ENCODE peak calls at places on chromosome 12, in five cellular contexts. I is HEK293T, C is uterus, M is esophagus squamous epithelium, O is kidney. H is an unnamed sample.

GRCh38 chr12:52230364-52231281 is 2.4 kb upstream of the KRT7 start:
- DNase-seq in O (peak), I (no peak), M (no peak), C (no peak), H (no peak)

GRCh38 chr12:5515458-5515857 is 83.5 kb downstream of the NTF3 start:
- DNase-seq in M (no peak), C (no peak), I (no peak), O (no peak), H (no peak)

GRCh38 chr12:64675795-64676194 is 65.5 kb downstream of the RASSF3 start:
- DNase-seq in C (no peak), O (no peak), I (no peak), M (no peak), H (no peak)

GRCh38 chr12:65845751-65846537 is 21.7 kb downstream of the HMGA2 start:
- DNase-seq in C (no peak), O (no peak), I (no peak), M (no peak), H (no peak)

GRCh38 chr12:55931780-55932545 is 1.0 kb downstream of the DGKA start:
- DNase-seq in M (no peak), I (peak), O (peak), C (peak), H (no peak)

GRCh38 chr12:44000309-44000952 is 164.6 kb downstream of the TMEM117 start:
- DNase-seq in O (no peak), C (no peak), M (no peak), I (peak), H (no peak)

GRCh38 chr12:73656375-73656774 is 881.3 kb upstream of the ATXN7L3B start:
- DNase-seq in O (no peak), M (no peak), I (no peak), C (no peak), H (no peak)

GRCh38 chr12:16291032-16291431 is 13.5 kb upstream of the SLC15A5 start:
- DNase-seq in I (no peak), C (no peak), O (no peak), M (no peak), H (no peak)

GRCh38 chr12:41254546-41254945 is 66.4 kb downstream of the PDZRN4 start:
- DNase-seq in C (no peak), O (no peak), I (no peak), M (no peak), H (no peak)

GRCh38 chr12:67794151-67794550 is 145.6 kb downstream of the DYRK2 start:
- DNase-seq in M (no peak), C (no peak), O (no peak), I (no peak), H (no peak)

GRCh38 chr12:102059343-102059742 is 2.4 kb downstream of the WASHC3 start:
- DNase-seq in M (no peak), C (no peak), O (no peak), I (no peak), H (no peak)

GRCh38 chr12:80567391-80567790 is 123.4 kb downstream of the PTPRQ start:
- DNase-seq in I (no peak), O (no peak), C (no peak), M (no peak), H (no peak)

GRCh38 chr12:70756791-70757190 is 119.6 kb upstream of the PTPRB start:
- DNase-seq in I (no peak), O (no peak), M (no peak), C (no peak), H (no peak)

GRCh38 chr12:52598966-52599365 is 2.3 kb downstream of the KRT72 start:
- DNase-seq in I (no peak), C (no peak), O (no peak), M (no peak), H (no peak)

GRCh38 chr12:40752011-40752410 is 59.8 kb downstream of the CNTN1 start:
- DNase-seq in O (no peak), M (no peak), C (no peak), I (no peak), H (no peak)

GRCh38 chr12:62866451-62867082 is 68.4 kb downstream of the PPM1H start:
- DNase-seq in C (no peak), O (no peak), M (no peak), I (no peak), H (no peak)

GRCh38 chr12:3980504-3981272 is 107.5 kb upstream of the PARP11 start:
- DNase-seq in O (no peak), I (no peak), C (no peak), M (no peak), H (no peak)

GRCh38 chr12:72434989-72435388 is 162.8 kb downstream of the TRHDE start:
- DNase-seq in C (no peak), I (no peak), O (no peak), M (no peak), H (no peak)

GRCh38 chr12:70246580-70246979 is 3.3 kb downstream of the CNOT2 start:
- DNase-seq in I (no peak), O (no peak), C (no peak), M (no peak), H (no peak)

GRCh38 chr12:3534511-3534910 is 43.5 kb downstream of the PRMT8 start:
- DNase-seq in C (no peak), I (no peak), M (no peak), O (no peak), H (no peak)

GRCh38 chr12:94089891-94090290 is 58.5 kb upstream of the PLXNC1 start:
- DNase-seq in I (no peak), M (no peak), O (no peak), C (no peak), H (no peak)

GRCh38 chr12:49296034-49296835 is 1.3 kb downstream of the PRPH start:
- DNase-seq in O (peak), C (no peak), I (peak), M (no peak), H (peak)

GRCh38 chr12:130685250-130685649 is 30.8 kb downstream of the RIMBP2 start:
- DNase-seq in I (no peak), M (no peak), O (no peak), C (no peak), H (no peak)

GRCh38 chr12:58313091-58313855 is 371.9 kb downstream of the ATP23 start:
- DNase-seq in O (no peak), M (no peak), C (no peak), I (no peak), H (no peak)

GRCh38 chr12:42483534-42483857 is 106.0 kb downstream of the PRICKLE1 start:
- DNase-seq in M (no peak), O (peak), C (peak), I (peak), H (peak)

GRCh38 chr12:119512772-119513497 is 80.6 kb upstream of the TMEM233 start:
- DNase-seq in I (peak), C (no peak), M (no peak), O (no peak), H (no peak)

GRCh38 chr12:7091660-7092228 is 501 bp downstream of the C1R start:
- DNase-seq in I (no peak), M (no peak), C (peak), O (peak), H (no peak)

GRCh38 chr12:51441583-51441982 is 17.0 kb downstream of the SLC4A8 start:
- DNase-seq in I (no peak), M (no peak), O (no peak), C (no peak), H (no peak)

H was measured in GM12892.